ENCODE peak calls at places on chromosomes 16 and 17, in nine cellular contexts. W is hypothalamus; M is GM19239; Q is hippocampal formation; Y is amniotic stem cell; P is stimulated activated CD8-positive, alpha-beta memory T cell treated with anti-CD3 and anti-CD28 coated beads, Interleukin-7, amount 100 ng/mL, for 4 hours; O is fibroblast of lung; B is amniotic epithelial cell; I is uterus. Z is an unnamed sample.
A peak's percentile ranks its signal among the peaks of the same experiment; 100 is the strongest.

GRCh38 chr16:3087243-3087791 is 11.8 kb downstream of the ZSCAN10 start:
- DNase-seq in O (no peak), Y (no peak), W (no peak), B (no peak), I (peak; percentile 41), P (no peak), M (no peak), Q (no peak), Z (no peak)

GRCh38 chr16:13186813-13187212 is 285.4 kb downstream of the SHISA9 start:
- DNase-seq in W (no peak), Y (no peak), I (no peak), Q (no peak), O (no peak), B (no peak), M (no peak), P (no peak), Z (no peak)

GRCh38 chr17:39200957-39201510 is 951 bp downstream of the RPL19 start:
- DNase-seq in Y (no peak), O (no peak), I (no peak), P (no peak), Q (no peak), W (no peak), M (no peak), B (no peak), Z (no peak)

GRCh38 chr17:10513284-10514067 is 4.9 kb downstream of the MYH1 start:
- DNase-seq in B (peak; percentile 51), P (no peak), M (no peak), W (no peak), O (no peak), I (no peak), Q (no peak), Y (no peak), Z (no peak)

GRCh38 chr17:1649116-1649843 is 386 bp downstream of the RILP start:
- DNase-seq in B (peak; percentile 83), Y (peak; percentile 72), M (peak; percentile 77), Q (no peak), I (peak; percentile 89), P (peak; percentile 81), O (peak; percentile 88), W (peak; percentile 72), Z (peak; percentile 69)

GRCh38 chr16:69190598-69190997 is 3.6 kb downstream of the SNTB2 start:
- DNase-seq in Y (no peak), P (no peak), I (no peak), O (no peak), M (no peak), W (no peak), B (no peak), Q (no peak), Z (no peak)

GRCh38 chr16:88526906-88527185 is 43.4 kb upstream of the ZC3H18 start:
- DNase-seq in O (no peak), I (no peak), B (no peak), Y (no peak), M (no peak), P (no peak), Q (no peak), W (no peak), Z (no peak)

GRCh38 chr16:51084074-51084928 is 66.8 kb downstream of the SALL1 start:
- DNase-seq in I (no peak), Q (no peak), O (peak; percentile 64), Y (no peak), M (no peak), W (no peak), P (no peak), B (no peak), Z (no peak)

GRCh38 chr17:15348030-15348429 is 6.6 kb upstream of the TEKT3 start:
- DNase-seq in B (peak; percentile 73), M (no peak), Q (no peak), P (no peak), W (no peak), Y (no peak), O (peak; percentile 51), I (peak; percentile 28), Z (no peak)

GRCh38 chr17:80253631-80254395 is 6.8 kb upstream of the RNF213 start:
- DNase-seq in W (no peak), O (no peak), I (no peak), Q (no peak), M (no peak), P (no peak), B (no peak), Y (no peak), Z (no peak)

GRCh38 chr17:8048736-8049135 is 9.9 kb downstream of the ALOX15B start:
- DNase-seq in M (no peak), I (no peak), O (no peak), P (no peak), Y (no peak), Q (no peak), W (no peak), B (no peak), Z (no peak)

GRCh38 chr16:70444249-70445063 is 5.6 kb upstream of the ST3GAL2 start:
- DNase-seq in Q (no peak), Y (no peak), I (no peak), P (no peak), B (no peak), W (no peak), M (no peak), O (no peak), Z (no peak)

GRCh38 chr17:66542967-66543525 is 240.6 kb downstream of the PRKCA start:
- DNase-seq in I (no peak), O (peak; percentile 88), Y (no peak), Q (no peak), P (no peak), W (no peak), M (no peak), B (peak; percentile 70), Z (no peak)

GRCh38 chr17:83182620-83183063 is 103.2 kb downstream of the METRNL start:
- DNase-seq in P (no peak), W (no peak), I (peak; percentile 18), M (no peak), Y (no peak), B (no peak), Q (no peak), O (no peak), Z (no peak)

GRCh38 chr16:10077861-10078260 is 104.4 kb downstream of the GRIN2A start:
- DNase-seq in Q (no peak), P (no peak), Y (no peak), W (no peak), O (no peak), B (no peak), I (no peak), M (no peak), Z (no peak)

GRCh38 chr16:50285406-50286003 is 19.2 kb downstream of the ADCY7 start:
- DNase-seq in Y (no peak), W (no peak), B (no peak), Q (no peak), P (no peak), O (no peak), M (no peak), I (no peak), Z (no peak)

GRCh38 chr16:28202147-28202746 is 9.5 kb downstream of the XPO6 start:
- DNase-seq in P (no peak), Q (no peak), W (no peak), I (no peak), O (no peak), M (no peak), Y (no peak), B (no peak), Z (no peak)

GRCh38 chr16:23944381-23944780 is 108.6 kb downstream of the PRKCB start:
- DNase-seq in P (no peak), Q (no peak), W (no peak), O (no peak), Y (no peak), M (no peak), B (no peak), I (no peak), Z (peak; percentile 31)

GRCh38 chr17:70855401-70856054 is 686.2 kb downstream of the KCNJ2 start:
- DNase-seq in B (peak; percentile 6), M (no peak), Y (no peak), Q (no peak), P (no peak), W (no peak), O (peak; percentile 75), I (no peak), Z (no peak)

GRCh38 chr17:81471804-81472456 is 40.7 kb downstream of the ACTG1 start:
- DNase-seq in P (no peak), W (peak; percentile 19), B (peak; percentile 86), I (peak; percentile 93), M (no peak), Q (peak; percentile 5), O (peak; percentile 19), Y (no peak), Z (peak; percentile 82)

GRCh38 chr16:80997139-80997798 is 9.4 kb downstream of the CMC2 start:
- DNase-seq in Y (no peak), Q (no peak), W (no peak), B (peak; percentile 60), M (peak; percentile 8), I (no peak), O (peak; percentile 53), P (no peak), Z (no peak)

GRCh38 chr17:50097907-50098306 is 2.8 kb downstream of the PDK2 start:
- DNase-seq in Y (no peak), P (no peak), M (no peak), Q (no peak), B (no peak), I (no peak), O (no peak), W (no peak), Z (no peak)

GRCh38 chr17:80970762-80971703 is 20.6 kb upstream of the CHMP6 start:
- DNase-seq in B (no peak), Y (no peak), Q (no peak), O (peak; percentile 11), P (no peak), W (no peak), I (no peak), M (no peak), Z (no peak)

GRCh38 chr16:48912360-48912759 is 302.4 kb upstream of the N4BP1 start:
- DNase-seq in B (no peak), W (no peak), I (no peak), Y (no peak), Q (no peak), O (no peak), M (no peak), P (no peak), Z (no peak)

GRCh38 chr17:9672266-9672665 is 26.9 kb downstream of the USP43 start:
- DNase-seq in B (peak; percentile 50), W (no peak), P (no peak), Q (no peak), Y (no peak), M (no peak), O (peak; percentile 11), I (no peak), Z (no peak)

GRCh38 chr16:10740845-10741208 is 2.8 kb upstream of the NUBP1 start:
- DNase-seq in W (no peak), M (no peak), Y (no peak), O (no peak), P (no peak), B (no peak), I (no peak), Q (no peak), Z (no peak)

GRCh38 chr17:16516594-16517018 is 24.6 kb upstream of the LRRC75A start:
- DNase-seq in I (peak; percentile 71), W (no peak), P (no peak), B (peak; percentile 75), M (no peak), O (peak; percentile 85), Y (no peak), Q (peak; percentile 31), Z (peak; percentile 70)

GRCh38 chr17:19724501-19725420 is 8.4 kb upstream of the SLC47A2 start:
- DNase-seq in Q (no peak), Y (no peak), O (peak; percentile 9), B (peak; percentile 27), W (peak; percentile 10), P (peak; percentile 47), M (no peak), I (peak; percentile 42), Z (peak; percentile 34)

GRCh38 chr17:40363480-40363838 is 1.1 kb downstream of the GJD3 start:
- DNase-seq in Y (no peak), P (no peak), M (no peak), B (peak; percentile 37), W (no peak), Q (no peak), O (peak; percentile 45), I (no peak), Z (no peak)

GRCh38 chr16:4701791-4702465 is 8.6 kb downstream of the NUDT16L1 start:
- DNase-seq in Y (no peak), O (no peak), M (no peak), P (no peak), Q (no peak), B (no peak), W (no peak), I (no peak), Z (no peak)

GRCh38 chr16:50680907-50681885 is at the start of gene SNX20:
- DNase-seq in M (peak; percentile 68), O (no peak), I (no peak), P (peak; percentile 50), W (no peak), Q (no peak), B (no peak), Y (no peak), Z (no peak)